ENCODE peak calls at places on chromosomes 1 and 21, in seven cellular contexts. One of them, this sample, is unnamed.

GRCh38 chr1:205595861-205596260 is 36.0 kb downstream of the ELK4 start:
- DNase-seq in neural crest cell: no peak
- DNase-seq in GM12865: no peak
- DNase-seq in AG09319: no peak
- DNase-seq in foreskin melanocyte: no peak
- DNase-seq in GM23338: no peak
- DNase-seq in effector memory CD8-positive, alpha-beta T cell: no peak
- DNase-seq in this sample: no peak

GRCh38 chr1:61204528-61204927 is 122.2 kb downstream of the NFIA start:
- DNase-seq in neural crest cell: no peak
- DNase-seq in GM12865: no peak
- DNase-seq in AG09319: no peak
- DNase-seq in foreskin melanocyte: no peak
- DNase-seq in GM23338: no peak
- DNase-seq in effector memory CD8-positive, alpha-beta T cell: no peak
- DNase-seq in this sample: no peak

GRCh38 chr1:73770109-73770905 is 427.7 kb downstream of the LRRIQ3 start:
- DNase-seq in neural crest cell: no peak
- DNase-seq in GM12865: no peak
- DNase-seq in AG09319: no peak
- DNase-seq in foreskin melanocyte: no peak
- DNase-seq in GM23338: no peak
- DNase-seq in effector memory CD8-positive, alpha-beta T cell: no peak
- DNase-seq in this sample: no peak

GRCh38 chr1:89761901-89762300 is 58.9 kb upstream of the LRRC8D start:
- DNase-seq in neural crest cell: no peak
- DNase-seq in GM12865: no peak
- DNase-seq in AG09319: no peak
- DNase-seq in foreskin melanocyte: no peak
- DNase-seq in GM23338: no peak
- DNase-seq in effector memory CD8-positive, alpha-beta T cell: no peak
- DNase-seq in this sample: no peak

GRCh38 chr21:41445465-41445862 is 19.4 kb downstream of the MX1 start:
- DNase-seq in neural crest cell: no peak
- DNase-seq in GM12865: no peak
- DNase-seq in AG09319: no peak
- DNase-seq in foreskin melanocyte: no peak
- DNase-seq in GM23338: no peak
- DNase-seq in effector memory CD8-positive, alpha-beta T cell: no peak
- DNase-seq in this sample: no peak

GRCh38 chr1:169892819-169893644 is 664 bp downstream of the SCYL3 start:
- DNase-seq in neural crest cell: peak
- DNase-seq in GM12865: peak
- DNase-seq in AG09319: no peak
- DNase-seq in foreskin melanocyte: peak
- DNase-seq in GM23338: no peak
- DNase-seq in effector memory CD8-positive, alpha-beta T cell: peak
- DNase-seq in this sample: no peak

GRCh38 chr1:210335001-210335400 is 6.3 kb downstream of the HHAT start:
- DNase-seq in neural crest cell: no peak
- DNase-seq in GM12865: no peak
- DNase-seq in AG09319: no peak
- DNase-seq in foreskin melanocyte: no peak
- DNase-seq in GM23338: no peak
- DNase-seq in effector memory CD8-positive, alpha-beta T cell: no peak
- DNase-seq in this sample: no peak

GRCh38 chr1:36381405-36381804 is 4.3 kb downstream of the STK40 start:
- DNase-seq in neural crest cell: no peak
- DNase-seq in GM12865: no peak
- DNase-seq in AG09319: no peak
- DNase-seq in foreskin melanocyte: no peak
- DNase-seq in GM23338: no peak
- DNase-seq in effector memory CD8-positive, alpha-beta T cell: no peak
- DNase-seq in this sample: no peak

GRCh38 chr1:22662318-22662717 is 9.3 kb downstream of the C1QB start:
- DNase-seq in neural crest cell: no peak
- DNase-seq in GM12865: peak
- DNase-seq in AG09319: no peak
- DNase-seq in foreskin melanocyte: no peak
- DNase-seq in GM23338: peak
- DNase-seq in effector memory CD8-positive, alpha-beta T cell: no peak
- DNase-seq in this sample: no peak